ENCODE peak calls at places on chromosomes 2 and 18, in four cellular contexts. P is activated CD4-positive, alpha-beta T cell treated with anti-CD3 and anti-CD28 coated beads, Interleukin-2, amount 10 ng/mL, durations not matched to agents 7 days and 5 days; J is endothelial cell of umbilical vein; E is GM10248. T is an unnamed sample.
A peak's percentile ranks its signal among the peaks of the same experiment; 100 is the strongest.

GRCh38 chr2:213042262-213042661 is 109.2 kb downstream of the IKZF2 start:
- DNase-seq in P (no peak), J (no peak), E (no peak), T (no peak)

GRCh38 chr2:65015731-65016130 is 26.5 kb downstream of the SLC1A4 start:
- DNase-seq in P (no peak), J (no peak), E (no peak), T (no peak)

GRCh38 chr2:177165731-177166711 is 46.6 kb upstream of the HNRNPA3 start:
- DNase-seq in P (peak; percentile 26), J (peak; percentile 80), E (peak; percentile 48), T (no peak)

GRCh38 chr18:55627007-55627406 is 39.0 kb upstream of the TCF4 start:
- DNase-seq in P (no peak), J (no peak), E (no peak), T (no peak)

GRCh38 chr2:240448387-240449274 is 13.2 kb downstream of the GPC1 start:
- DNase-seq in P (no peak), J (no peak), E (no peak), T (no peak)

GRCh38 chr18:27787543-27787942 is 389.4 kb downstream of the CDH2 start:
- DNase-seq in P (no peak), J (no peak), E (no peak), T (no peak)

GRCh38 chr2:160228141-160228963 is 28.3 kb upstream of the ITGB6 start:
- DNase-seq in P (no peak), J (peak; percentile 84), E (no peak), T (no peak)

GRCh38 chr18:6406075-6406909 is 8.4 kb downstream of the L3MBTL4 start:
- DNase-seq in P (no peak), J (no peak), E (no peak), T (no peak)

GRCh38 chr2:216777637-216778273 is 82.1 kb downstream of the TNP1 start:
- DNase-seq in P (peak; percentile 66), J (peak; percentile 33), E (peak; percentile 63), T (peak; percentile 56)

GRCh38 chr2:99417396-99417795 is 72.4 kb downstream of the REV1 start:
- DNase-seq in P (no peak), J (no peak), E (no peak), T (no peak)

GRCh38 chr2:237541242-237541641 is 25.1 kb upstream of the PRLH start:
- DNase-seq in P (no peak), J (no peak), E (no peak), T (no peak)

GRCh38 chr2:170679607-170680079 is 35.5 kb upstream of the SP5 start:
- DNase-seq in P (no peak), J (no peak), E (no peak), T (no peak)

GRCh38 chr2:163469561-163469962 is 266.2 kb downstream of the FIGN start:
- DNase-seq in P (no peak), J (no peak), E (no peak), T (no peak)

GRCh38 chr2:33784488-33784887 is 185.4 kb upstream of the FAM98A start:
- DNase-seq in P (no peak), J (no peak), E (no peak), T (no peak)

GRCh38 chr18:48629730-48630324 is 91.0 kb downstream of the CTIF start:
- DNase-seq in P (no peak), J (peak; percentile 49), E (no peak), T (no peak)

GRCh38 chr2:8669157-8669852 is 12.6 kb upstream of the ID2 start:
- DNase-seq in P (no peak), J (no peak), E (no peak), T (no peak)

GRCh38 chr2:59745085-59745484 is 808.4 kb downstream of the BCL11A start:
- DNase-seq in P (no peak), J (no peak), E (no peak), T (no peak)

GRCh38 chr2:72757177-72757775 is 68.6 kb downstream of the EXOC6B start:
- DNase-seq in P (no peak), J (peak; percentile 78), E (no peak), T (no peak)

GRCh38 chr2:173118385-173118784 is 42.7 kb downstream of the MAP3K20 start:
- DNase-seq in P (no peak), J (no peak), E (no peak), T (no peak)

GRCh38 chr2:6966541-6966940 is 49.3 kb downstream of the RNF144A start:
- DNase-seq in P (no peak), J (no peak), E (no peak), T (no peak)

GRCh38 chr2:150596071-150596470 is 108.6 kb upstream of the RND3 start:
- DNase-seq in P (no peak), J (peak; percentile 69), E (no peak), T (no peak)

GRCh38 chr2:28665041-28665704 is 86.5 kb upstream of the PPP1CB start:
- DNase-seq in P (no peak), J (peak; percentile 62), E (no peak), T (no peak)

GRCh38 chr2:68839260-68839833 is 31.9 kb downstream of the BMP10 start:
- DNase-seq in P (no peak), J (no peak), E (peak; percentile 27), T (no peak)

GRCh38 chr2:29731948-29732347 is 189.4 kb downstream of the ALK start:
- DNase-seq in P (no peak), J (no peak), E (no peak), T (no peak)

GRCh38 chr2:44237221-44237620 is 38.1 kb upstream of the SLC3A1 start:
- DNase-seq in P (peak; percentile 50), J (no peak), E (peak; percentile 42), T (peak; percentile 18)

GRCh38 chr2:17643031-17643615 is 102.6 kb downstream of the VSNL1 start:
- DNase-seq in P (no peak), J (peak; percentile 73), E (no peak), T (no peak)

GRCh38 chr2:215137741-215138340 is 585 bp downstream of the ABCA12 start:
- DNase-seq in P (no peak), J (peak; percentile 15), E (no peak), T (no peak)

GRCh38 chr2:232420463-232421188 is 14.0 kb downstream of the ALPG start:
- DNase-seq in P (peak; percentile 46), J (no peak), E (no peak), T (peak; percentile 55)

GRCh38 chr2:221397179-221397578 is 174.9 kb downstream of the EPHA4 start:
- DNase-seq in P (no peak), J (peak; percentile 11), E (no peak), T (no peak)

GRCh38 chr18:26233208-26233607 is 7.0 kb downstream of the TAF4B start:
- DNase-seq in P (no peak), J (no peak), E (no peak), T (no peak)

T was measured in GM12891.